ENCODE peak calls at places on chromosomes 16 and 17, in nine cellular contexts. B, X, O, I, R, Y, C, W and T are unnamed samples.

GRCh38 chr16:53089434-53090270 is 34.9 kb downstream of the CHD9 start:
- DNase-seq in B (no peak), X (no peak), O (peak; percentile 64), I (no peak), R (peak; percentile 78), Y (no peak), C (no peak), W (peak; percentile 59), T (peak; percentile 72)

GRCh38 chr17:40427002-40427491 is 9.4 kb upstream of the TOP2A start:
- DNase-seq in B (no peak), X (peak; percentile 11), O (no peak), I (no peak), R (no peak), Y (no peak), C (no peak), W (no peak), T (no peak)

GRCh38 chr16:84660973-84661372 is 12.7 kb downstream of the KLHL36 start:
- DNase-seq in B (no peak), X (no peak), O (peak; percentile 45), I (no peak), R (no peak), Y (no peak), C (no peak), W (no peak), T (peak; percentile 23)

GRCh38 chr16:88465387-88465983 is 12.4 kb downstream of the ZFPM1 start:
- DNase-seq in B (no peak), X (no peak), O (no peak), I (no peak), R (no peak), Y (no peak), C (no peak), W (no peak), T (no peak)

GRCh38 chr16:4477966-4478365 is 1.8 kb downstream of the HMOX2 start:
- DNase-seq in B (no peak), X (no peak), O (peak; percentile 60), I (no peak), R (no peak), Y (peak; percentile 61), C (no peak), W (no peak), T (peak; percentile 53)

GRCh38 chr16:87165885-87166284 is 151.3 kb downstream of the C16orf95 start:
- DNase-seq in B (no peak), X (no peak), O (no peak), I (no peak), R (no peak), Y (no peak), C (no peak), W (no peak), T (no peak)

GRCh38 chr17:17079761-17080160 is 37.5 kb downstream of the MPRIP start:
- DNase-seq in B (no peak), X (no peak), O (no peak), I (peak; percentile 74), R (no peak), Y (no peak), C (no peak), W (no peak), T (peak; percentile 42)

GRCh38 chr17:82231562-82232321 is 2.9 kb downstream of the SLC16A3 start:
- DNase-seq in B (peak; percentile 75), X (peak; percentile 88), O (peak; percentile 82), I (peak; percentile 85), R (peak; percentile 68), Y (peak; percentile 40), C (no peak), W (peak; percentile 83), T (peak; percentile 51)

GRCh38 chr17:31512796-31513195 is 121.3 kb downstream of the RAB11FIP4 start:
- DNase-seq in B (no peak), X (no peak), O (no peak), I (no peak), R (no peak), Y (no peak), C (no peak), W (no peak), T (no peak)

DNA sequence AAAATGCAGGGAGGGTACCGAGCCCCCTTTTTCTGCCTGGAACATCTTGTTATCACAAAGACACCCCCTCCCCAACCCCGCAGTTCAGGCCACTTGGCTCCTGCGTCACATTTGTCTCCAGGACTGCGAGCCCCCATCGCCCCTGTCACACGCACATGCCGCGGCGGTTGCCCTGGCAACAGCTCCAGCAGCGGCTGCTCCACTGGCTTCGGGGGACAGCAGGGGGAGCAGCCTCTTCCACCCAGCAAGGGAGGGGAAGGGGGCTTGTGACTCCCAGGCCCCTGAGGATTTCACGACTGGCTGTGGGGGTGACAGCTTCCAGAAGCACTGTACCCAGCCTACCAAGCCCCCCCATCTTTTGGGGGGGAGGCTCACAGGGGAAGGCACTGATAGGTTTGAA is 2.6 kb downstream of the BAIAP3 start:
- DNase-seq in B (no peak), X (no peak), O (no peak), I (no peak), R (no peak), Y (no peak), C (no peak), W (no peak), T (no peak)
- TF ChIP-seq CTCF in B (no peak), X (no peak), O (no peak), I (no peak), R (no peak), Y (no peak), C (peak; percentile 10), W (no peak), T (no peak)

GRCh38 chr17:65559802-65560627 is 1.4 kb downstream of the AXIN2 start:
- DNase-seq in B (peak; percentile 30), X (no peak), O (no peak), I (peak; percentile 31), R (peak; percentile 31), Y (no peak), C (no peak), W (peak; percentile 38), T (no peak)
- H3K4me3 ChIP-seq in B (no peak overlapping the region), X (peak overlapping the region; percentile 81), O (peak overlapping the region; percentile 60), I (peak overlapping the region; percentile 94), R (peak overlapping the region; percentile 91), Y (peak overlapping the region; percentile 57), C (peak overlapping the region; percentile 62), W (peak overlapping the region; percentile 88), T (peak overlapping the region; percentile 71)

GRCh38 chr17:42131971-42132370 is 9.4 kb downstream of the HSPB9 start:
- DNase-seq in B (no peak), X (no peak), O (no peak), I (no peak), R (no peak), Y (peak; percentile 28), C (no peak), W (no peak), T (peak; percentile 29)

GRCh38 chr17:42132941-42133340 is 10.3 kb downstream of the HSPB9 start:
- DNase-seq in B (peak; percentile 81), X (no peak), O (peak; percentile 73), I (peak; percentile 66), R (peak; percentile 75), Y (peak; percentile 81), C (peak; percentile 58), W (no peak), T (peak; percentile 87)

GRCh38 chr17:42131232-42131631 is 8.6 kb downstream of the HSPB9 start:
- DNase-seq in B (no peak), X (no peak), O (no peak), I (no peak), R (no peak), Y (no peak), C (no peak), W (no peak), T (no peak)

GRCh38 chr17:42129109-42129837 is 6.7 kb downstream of the HSPB9 start:
- DNase-seq in B (no peak), X (peak; percentile 68), O (no peak), I (peak; percentile 51), R (no peak), Y (no peak), C (no peak), W (peak; percentile 47), T (no peak)

GRCh38 chr17:42130310-42130936 is 7.8 kb downstream of the HSPB9 start:
- DNase-seq in B (no peak), X (no peak), O (no peak), I (no peak), R (no peak), Y (no peak), C (no peak), W (no peak), T (no peak)
- TF ChIP-seq CTCF in B (no peak), X (no peak), O (no peak), I (no peak), R (no peak), Y (no peak), C (no peak), W (no peak), T (no peak)

DNA sequence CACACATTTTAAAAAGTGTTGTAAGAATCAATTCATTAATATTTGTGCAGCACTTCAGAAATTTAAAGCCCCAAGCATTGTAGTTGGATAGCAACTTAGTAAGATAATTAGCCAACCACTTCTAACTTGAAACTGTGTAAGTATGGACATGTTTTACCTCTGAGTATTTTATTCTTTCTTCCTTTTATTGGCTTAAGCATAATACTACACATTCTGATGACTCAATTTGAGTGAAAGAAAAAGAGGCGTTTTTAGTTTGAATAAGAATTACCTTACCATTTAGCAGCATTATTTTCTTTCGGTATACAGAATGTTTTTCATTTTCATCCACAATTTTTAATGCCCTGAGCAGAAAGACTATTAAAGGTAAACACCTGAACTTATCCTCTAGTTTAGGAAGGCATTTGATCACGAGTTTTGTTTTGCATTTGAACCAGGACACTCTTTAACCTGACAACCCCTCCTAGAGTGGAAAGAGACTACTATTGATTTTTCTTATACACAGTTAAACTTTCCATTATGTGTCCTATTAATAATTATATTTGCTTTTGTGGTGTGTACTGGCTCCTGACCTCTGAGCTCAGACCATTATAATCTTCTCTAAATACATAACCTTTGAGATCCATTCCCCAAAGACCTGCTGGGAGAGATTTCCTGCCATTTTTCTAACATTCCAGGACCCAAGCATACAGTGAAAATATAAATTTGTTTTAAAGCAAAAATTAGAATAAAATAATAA is 9.2 kb downstream of the NACA2 start:
- DNase-seq in B (no peak), X (no peak), O (no peak), I (no peak), R (no peak), Y (peak; percentile 2), C (no peak), W (no peak), T (no peak)
- H3K4me3 ChIP-seq in B (no peak overlapping the region), X (no peak overlapping the region), O (no peak overlapping the region), I (no peak overlapping the region), R (no peak overlapping the region), Y (no peak overlapping the region), C (no peak overlapping the region), W (no peak overlapping the region), T (no peak overlapping the region)

GRCh38 chr17:29326414-29326813 is 32.5 kb upstream of the NUFIP2 start:
- DNase-seq in B (no peak), X (no peak), O (no peak), I (no peak), R (no peak), Y (no peak), C (no peak), W (no peak), T (no peak)
- TF ChIP-seq CTCF in B (no peak), X (no peak), O (no peak), I (no peak), R (no peak), Y (no peak), C (no peak), W (no peak), T (no peak)

GRCh38 chr16:58454856-58455255 is 45.1 kb upstream of the NDRG4 start:
- DNase-seq in B (no peak), X (no peak), O (no peak), I (no peak), R (no peak), Y (no peak), C (no peak), W (no peak), T (no peak)
- H3K4me3 ChIP-seq in B (no peak overlapping the region), X (no peak overlapping the region), O (no peak overlapping the region), I (no peak overlapping the region), R (no peak overlapping the region), Y (no peak overlapping the region), C (no peak overlapping the region), W (no peak overlapping the region), T (no peak overlapping the region)